ENCODE peak calls at places on chromosomes 6 and 20, in five cellular contexts. One of them, this sample, is unnamed.
A peak's percentile ranks its signal among the peaks of the same experiment; 100 is the strongest.

GRCh38 chr20:23645575-23645974 is 7.8 kb upstream of the CST3 start:
- DNase-seq in H9: no peak
- DNase-seq in epithelial cell of esophagus: no peak
- DNase-seq in sigmoid colon: no peak
- DNase-seq in mesothelial cell of epicardium: no peak
- DNase-seq in this sample: no peak

GRCh38 chr20:59004763-59005522 is 2.1 kb downstream of the CTSZ start:
- DNase-seq in H9: no peak
- DNase-seq in epithelial cell of esophagus: no peak
- DNase-seq in sigmoid colon: peak; percentile 78
- DNase-seq in mesothelial cell of epicardium: no peak
- DNase-seq in this sample: no peak

GRCh38 chr6:123810214-123810613 is 6.5 kb downstream of the NKAIN2 start:
- DNase-seq in H9: no peak
- DNase-seq in epithelial cell of esophagus: peak; percentile 83
- DNase-seq in sigmoid colon: no peak
- DNase-seq in mesothelial cell of epicardium: no peak
- DNase-seq in this sample: no peak

GRCh38 chr6:158654498-158654897 is 4.6 kb downstream of the SYTL3 start:
- DNase-seq in H9: no peak
- DNase-seq in epithelial cell of esophagus: peak; percentile 57
- DNase-seq in sigmoid colon: peak; percentile 96
- DNase-seq in mesothelial cell of epicardium: no peak
- DNase-seq in this sample: no peak

GRCh38 chr20:36175016-36175415 is 20.5 kb downstream of the EPB41L1 start:
- DNase-seq in H9: no peak
- DNase-seq in epithelial cell of esophagus: no peak
- DNase-seq in sigmoid colon: no peak
- DNase-seq in mesothelial cell of epicardium: no peak
- DNase-seq in this sample: no peak

GRCh38 chr6:107713214-107713962 is 110.7 kb downstream of the SCML4 start:
- DNase-seq in H9: no peak
- DNase-seq in epithelial cell of esophagus: no peak
- DNase-seq in sigmoid colon: no peak
- DNase-seq in mesothelial cell of epicardium: no peak
- DNase-seq in this sample: no peak

GRCh38 chr6:13993416-13993815 is 68.7 kb downstream of the RNF182 start:
- DNase-seq in H9: no peak
- DNase-seq in epithelial cell of esophagus: no peak
- DNase-seq in sigmoid colon: no peak
- DNase-seq in mesothelial cell of epicardium: no peak
- DNase-seq in this sample: no peak

GRCh38 chr6:28867078-28867414 is 56.7 kb downstream of the TRIM27 start:
- DNase-seq in H9: no peak
- DNase-seq in epithelial cell of esophagus: peak; percentile 29
- DNase-seq in sigmoid colon: no peak
- DNase-seq in mesothelial cell of epicardium: no peak
- DNase-seq in this sample: no peak

GRCh38 chr6:15914553-15914952 is 214.3 kb upstream of the MYLIP start:
- DNase-seq in H9: no peak
- DNase-seq in epithelial cell of esophagus: no peak
- DNase-seq in sigmoid colon: no peak
- DNase-seq in mesothelial cell of epicardium: no peak
- DNase-seq in this sample: no peak

GRCh38 chr6:168208854-168209253 is 110.7 kb downstream of the DACT2 start:
- DNase-seq in H9: peak; percentile 95
- DNase-seq in epithelial cell of esophagus: no peak
- DNase-seq in sigmoid colon: peak; percentile 26
- DNase-seq in mesothelial cell of epicardium: no peak
- DNase-seq in this sample: no peak

GRCh38 chr20:49375170-49375569 is 97.3 kb upstream of the ZNFX1 start:
- DNase-seq in H9: no peak
- DNase-seq in epithelial cell of esophagus: no peak
- DNase-seq in sigmoid colon: no peak
- DNase-seq in mesothelial cell of epicardium: no peak
- DNase-seq in this sample: no peak

GRCh38 chr6:25279748-25280616 is 808 bp downstream of the CARMIL1 start:
- DNase-seq in H9: peak; percentile 78
- DNase-seq in epithelial cell of esophagus: peak; percentile 51
- DNase-seq in sigmoid colon: peak; percentile 68
- DNase-seq in mesothelial cell of epicardium: peak; percentile 21
- DNase-seq in this sample: peak; percentile 22

GRCh38 chr6:29647927-29648642 is 8.8 kb upstream of the MOG start:
- DNase-seq in H9: no peak
- DNase-seq in epithelial cell of esophagus: peak; percentile 66
- DNase-seq in sigmoid colon: peak; percentile 48
- DNase-seq in mesothelial cell of epicardium: no peak
- DNase-seq in this sample: no peak

GRCh38 chr20:4956200-4956810 is 45.0 kb downstream of the SLC23A2 start:
- DNase-seq in H9: no peak
- DNase-seq in epithelial cell of esophagus: peak; percentile 61
- DNase-seq in sigmoid colon: no peak
- DNase-seq in mesothelial cell of epicardium: no peak
- DNase-seq in this sample: peak; percentile 25

GRCh38 chr6:156910011-156910334 is 132.8 kb downstream of the ARID1B start:
- DNase-seq in H9: no peak
- DNase-seq in epithelial cell of esophagus: no peak
- DNase-seq in sigmoid colon: no peak
- DNase-seq in mesothelial cell of epicardium: no peak
- DNase-seq in this sample: no peak

GRCh38 chr20:37932919-37933318 is 30.0 kb downstream of the VSTM2L start:
- DNase-seq in H9: no peak
- DNase-seq in epithelial cell of esophagus: peak; percentile 14
- DNase-seq in sigmoid colon: no peak
- DNase-seq in mesothelial cell of epicardium: no peak
- DNase-seq in this sample: no peak

GRCh38 chr6:104955491-104955890 is 1.4 kb upstream of the LIN28B start:
- DNase-seq in H9: peak; percentile 52
- DNase-seq in epithelial cell of esophagus: no peak
- DNase-seq in sigmoid colon: no peak
- DNase-seq in mesothelial cell of epicardium: no peak
- DNase-seq in this sample: no peak

GRCh38 chr20:13424174-13424833 is 203.2 kb downstream of the ISM1 start:
- DNase-seq in H9: no peak
- DNase-seq in epithelial cell of esophagus: no peak
- DNase-seq in sigmoid colon: no peak
- DNase-seq in mesothelial cell of epicardium: no peak
- DNase-seq in this sample: no peak

GRCh38 chr6:21141616-21142303 is 451.8 kb upstream of the SOX4 start:
- DNase-seq in H9: no peak
- DNase-seq in epithelial cell of esophagus: no peak
- DNase-seq in sigmoid colon: no peak
- DNase-seq in mesothelial cell of epicardium: no peak
- DNase-seq in this sample: no peak

GRCh38 chr6:142635130-142635529 is 309.8 kb downstream of the HIVEP2 start:
- DNase-seq in H9: no peak
- DNase-seq in epithelial cell of esophagus: peak; percentile 63
- DNase-seq in sigmoid colon: no peak
- DNase-seq in mesothelial cell of epicardium: no peak
- DNase-seq in this sample: no peak

GRCh38 chr6:3515669-3516068 is 58.8 kb upstream of the SLC22A23 start:
- DNase-seq in H9: no peak
- DNase-seq in epithelial cell of esophagus: no peak
- DNase-seq in sigmoid colon: no peak
- DNase-seq in mesothelial cell of epicardium: no peak
- DNase-seq in this sample: no peak
- TF ChIP-seq CTCF in H9: no peak
- TF ChIP-seq CTCF in epithelial cell of esophagus: no peak
- TF ChIP-seq CTCF in sigmoid colon: no peak
- TF ChIP-seq CTCF in mesothelial cell of epicardium: no peak
- TF ChIP-seq CTCF in this sample: no peak

DNA sequence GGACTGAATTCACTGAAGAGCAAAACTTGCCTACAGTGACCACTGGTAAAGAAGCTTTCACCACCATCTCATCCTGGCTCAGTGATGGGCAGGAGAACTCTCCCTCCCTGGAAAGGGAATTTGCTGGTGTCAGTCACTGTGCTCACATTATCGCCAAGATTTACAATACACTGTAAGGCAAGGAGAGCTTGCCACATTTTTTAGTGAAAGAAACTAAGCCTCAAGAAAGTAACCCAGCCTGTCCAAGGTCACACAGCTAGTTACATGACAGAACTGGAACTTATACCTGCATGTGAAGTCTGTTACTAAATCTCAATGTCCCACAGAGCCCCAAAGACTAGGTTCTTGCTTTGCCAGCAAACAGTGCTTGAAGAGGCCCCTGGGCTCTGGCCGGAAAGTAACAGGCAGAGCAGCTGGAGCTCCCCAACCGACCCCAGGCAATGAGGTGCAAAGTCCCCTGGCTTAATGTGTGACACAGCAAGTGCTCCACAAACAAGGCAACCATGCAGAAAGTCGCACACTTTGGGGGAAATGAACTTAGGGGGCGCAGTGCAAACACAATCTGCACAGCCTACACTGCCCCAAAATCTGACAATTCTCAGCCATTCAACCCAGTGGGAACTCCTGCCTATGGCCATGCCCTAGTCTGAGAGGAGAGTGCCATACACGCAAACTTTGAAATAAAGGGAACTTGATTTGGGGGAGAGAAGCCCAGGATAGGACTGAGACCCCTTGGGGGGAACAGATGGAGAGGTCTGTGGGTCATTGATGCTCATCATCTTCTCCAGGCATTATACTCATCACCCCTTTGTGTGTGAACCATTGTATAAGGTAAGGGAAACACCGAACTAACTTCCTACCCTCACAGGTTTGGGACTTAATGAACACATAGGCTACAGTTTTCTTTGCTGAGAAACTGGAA is 1.9 kb downstream of the BCL2L1 start:
- DNase-seq in H9: no peak
- DNase-seq in epithelial cell of esophagus: no peak
- DNase-seq in sigmoid colon: no peak
- DNase-seq in mesothelial cell of epicardium: no peak
- DNase-seq in this sample: no peak
- TF ChIP-seq CTCF in H9: no peak
- TF ChIP-seq CTCF in epithelial cell of esophagus: no peak
- TF ChIP-seq CTCF in sigmoid colon: no peak
- TF ChIP-seq CTCF in mesothelial cell of epicardium: no peak
- TF ChIP-seq CTCF in this sample: peak; percentile 21

GRCh38 chr6:33174784-33175183 is 17.5 kb downstream of the COL11A2 start:
- DNase-seq in H9: no peak
- DNase-seq in epithelial cell of esophagus: no peak
- DNase-seq in sigmoid colon: no peak
- DNase-seq in mesothelial cell of epicardium: no peak
- DNase-seq in this sample: no peak

GRCh38 chr6:33173228-33174180 is 18.8 kb downstream of the COL11A2 start:
- DNase-seq in H9: no peak
- DNase-seq in epithelial cell of esophagus: no peak
- DNase-seq in sigmoid colon: no peak
- DNase-seq in mesothelial cell of epicardium: no peak
- DNase-seq in this sample: no peak

GRCh38 chr6:33177552-33178446 is 14.5 kb downstream of the COL11A2 start:
- DNase-seq in H9: no peak
- DNase-seq in epithelial cell of esophagus: no peak
- DNase-seq in sigmoid colon: no peak
- DNase-seq in mesothelial cell of epicardium: no peak
- DNase-seq in this sample: no peak

GRCh38 chr6:33176906-33177305 is 15.4 kb downstream of the COL11A2 start:
- DNase-seq in H9: no peak
- DNase-seq in epithelial cell of esophagus: no peak
- DNase-seq in sigmoid colon: no peak
- DNase-seq in mesothelial cell of epicardium: no peak
- DNase-seq in this sample: no peak

DNA sequence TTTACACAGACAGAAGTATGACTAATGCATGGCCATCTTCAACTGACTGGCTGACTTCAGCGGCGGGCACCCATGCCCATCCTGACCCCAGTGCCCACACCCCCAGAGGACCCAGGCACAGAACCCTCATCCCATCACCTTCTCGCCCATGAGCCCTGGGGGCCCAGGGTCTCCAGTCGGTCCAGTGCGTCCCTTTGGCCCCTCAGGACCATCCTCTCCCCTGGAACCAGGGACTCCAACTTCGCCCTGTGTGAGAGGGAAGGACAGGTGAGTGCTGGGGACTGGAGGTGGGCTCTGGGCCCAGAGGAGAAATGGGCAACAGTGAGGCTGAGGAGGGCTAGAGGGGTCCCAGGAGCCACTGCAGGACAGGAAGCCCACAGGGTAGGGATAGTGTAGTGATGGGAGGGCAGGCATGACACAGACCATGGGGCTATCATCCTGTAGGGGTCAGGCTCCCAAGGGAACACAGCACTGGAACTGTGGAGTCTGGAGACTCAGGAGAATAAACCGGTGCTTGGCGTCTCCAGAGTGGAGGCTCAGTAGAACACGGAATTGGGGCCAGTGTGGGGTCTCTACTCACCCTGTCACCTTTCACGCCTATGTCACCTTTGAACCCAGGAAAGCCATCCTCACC is 16.7 kb downstream of the COL11A2 start:
- DNase-seq in H9: no peak
- DNase-seq in epithelial cell of esophagus: no peak
- DNase-seq in sigmoid colon: no peak
- DNase-seq in mesothelial cell of epicardium: no peak
- DNase-seq in this sample: no peak
- TF ChIP-seq CTCF in H9: peak; percentile 25
- TF ChIP-seq CTCF in epithelial cell of esophagus: no peak
- TF ChIP-seq CTCF in sigmoid colon: no peak
- TF ChIP-seq CTCF in mesothelial cell of epicardium: no peak
- TF ChIP-seq CTCF in this sample: no peak

GRCh38 chr20:33074675-33075074 is 4.8 kb upstream of the BPIFB4 start:
- DNase-seq in H9: no peak
- DNase-seq in epithelial cell of esophagus: no peak
- DNase-seq in sigmoid colon: no peak
- DNase-seq in mesothelial cell of epicardium: no peak
- DNase-seq in this sample: no peak

GRCh38 chr20:33079267-33079666 is at the start of gene BPIFB4:
- DNase-seq in H9: no peak
- DNase-seq in epithelial cell of esophagus: no peak
- DNase-seq in sigmoid colon: no peak
- DNase-seq in mesothelial cell of epicardium: no peak
- DNase-seq in this sample: no peak

GRCh38 chr20:33072813-33073212 is 6.6 kb upstream of the BPIFB4 start:
- DNase-seq in H9: no peak
- DNase-seq in epithelial cell of esophagus: no peak
- DNase-seq in sigmoid colon: no peak
- DNase-seq in mesothelial cell of epicardium: no peak
- DNase-seq in this sample: no peak

GRCh38 chr20:33075281-33075680 is 4.2 kb upstream of the BPIFB4 start:
- DNase-seq in H9: no peak
- DNase-seq in epithelial cell of esophagus: no peak
- DNase-seq in sigmoid colon: no peak
- DNase-seq in mesothelial cell of epicardium: no peak
- DNase-seq in this sample: no peak

DNA sequence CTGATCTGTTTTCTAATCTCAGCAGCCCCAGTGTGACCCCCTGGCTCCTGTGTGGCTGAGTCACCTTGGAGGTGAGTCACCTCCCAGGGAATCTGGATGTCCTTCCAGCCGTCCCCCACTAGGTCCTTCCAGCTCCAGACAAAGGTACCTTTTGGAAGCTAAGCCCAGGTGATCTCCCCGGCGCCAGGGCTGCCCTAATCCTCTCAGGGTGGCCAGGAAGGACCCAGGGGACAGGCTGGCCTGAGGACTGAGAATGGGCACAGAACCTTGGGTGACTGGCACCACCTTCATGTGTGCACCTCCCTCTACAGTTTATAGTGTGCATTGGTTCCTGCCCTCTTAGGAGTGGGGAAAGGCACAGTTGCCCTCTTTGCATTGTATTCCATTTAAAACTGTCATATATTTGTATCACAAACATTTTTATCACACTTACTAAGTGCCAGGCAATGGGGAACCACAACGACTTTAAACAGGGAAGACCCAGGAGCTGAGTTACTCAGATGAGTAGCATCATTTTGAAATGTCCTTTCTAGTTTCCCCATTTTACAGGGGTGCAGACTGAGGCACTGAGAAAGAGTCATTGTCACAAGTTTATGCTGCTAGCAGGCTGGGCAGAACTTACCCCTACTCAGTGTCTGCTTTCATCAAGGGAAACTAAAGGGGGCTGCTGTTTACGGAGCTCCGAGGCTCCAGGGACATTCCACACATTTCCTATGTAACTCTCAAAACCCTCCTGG is 2.6 kb upstream of the BPIFB4 start:
- DNase-seq in H9: no peak
- DNase-seq in epithelial cell of esophagus: no peak
- DNase-seq in sigmoid colon: no peak
- DNase-seq in mesothelial cell of epicardium: no peak
- DNase-seq in this sample: no peak
- TF ChIP-seq CTCF in H9: peak; percentile 50
- TF ChIP-seq CTCF in epithelial cell of esophagus: peak; percentile 35
- TF ChIP-seq CTCF in sigmoid colon: no peak
- TF ChIP-seq CTCF in mesothelial cell of epicardium: no peak
- TF ChIP-seq CTCF in this sample: peak; percentile 30

This sample was measured in D721Med.